ENCODE peak calls at places on chromosome 21, in four cellular contexts. B is activated T-helper 1 cell treated with anti-CD3 and anti-CD28 coated beads, Interleukin-2, amount 50 U/mL, for 16 hours; M is GM03348; L is stimulated activated CD8-positive, alpha-beta memory T cell treated with anti-CD3 and anti-CD28 coated beads, Interleukin-12 subunit alpha, Interleukin-12 subunit beta, amount 100 ng/mL, for 1 hour. E is an unnamed sample.

GRCh38 chr21:44005071-44005470 is 7.0 kb upstream of the TRAPPC10 start:
- DNase-seq in B (no peak), M (no peak), L (no peak), E (no peak)

GRCh38 chr21:44700101-44701022 is 3.4 kb downstream of the KRTAP10-12 start:
- DNase-seq in B (no peak), M (no peak), L (no peak), E (no peak)

GRCh38 chr21:45363921-45364463 is 41.0 kb upstream of the COL18A1 start:
- DNase-seq in B (no peak), M (peak), L (no peak), E (no peak)

GRCh38 chr21:38303300-38303699 is 46.5 kb downstream of the KCNJ15 start:
- DNase-seq in B (no peak), M (peak), L (no peak), E (no peak)

GRCh38 chr21:32940079-32941014 is 85.4 kb upstream of the OLIG2 start:
- DNase-seq in B (peak), M (peak), L (peak), E (peak)

GRCh38 chr21:18887922-18888602 is 484.5 kb upstream of the TMPRSS15 start:
- DNase-seq in B (no peak), M (no peak), L (no peak), E (no peak)

GRCh38 chr21:43325968-43326367 is 101.0 kb downstream of the SIK1 start:
- DNase-seq in B (no peak), M (no peak), L (no peak), E (no peak)

GRCh38 chr21:40625991-40626390 is 221.0 kb downstream of the DSCAM start:
- DNase-seq in B (no peak), M (no peak), L (no peak), E (no peak)

GRCh38 chr21:44723177-44724131 is 12.1 kb upstream of the TSPEAR start:
- DNase-seq in B (no peak), M (no peak), L (no peak), E (no peak)

GRCh38 chr21:44612029-44612486 is at the start of gene KRTAP10-8:
- DNase-seq in B (no peak), M (no peak), L (no peak), E (no peak)

GRCh38 chr21:14075346-14076142 is 135.2 kb downstream of the LIPI start:
- DNase-seq in B (no peak), M (no peak), L (no peak), E (no peak)

GRCh38 chr21:38985423-38986378 is 180.0 kb downstream of the ETS2 start:
- DNase-seq in B (no peak), M (peak), L (no peak), E (no peak)

GRCh38 chr21:45918835-45919467 is 62.6 kb upstream of the COL6A1 start:
- DNase-seq in B (no peak), M (no peak), L (no peak), E (no peak)

GRCh38 chr21:30030416-30030815 is 90.6 kb upstream of the GRIK1 start:
- DNase-seq in B (no peak), M (no peak), L (no peak), E (no peak)

GRCh38 chr21:42360317-42360716 is 6.0 kb downstream of the TFF1 start:
- DNase-seq in B (no peak), M (no peak), L (no peak), E (no peak)

GRCh38 chr21:35641271-35642016 is 418.9 kb downstream of the SETD4 start:
- DNase-seq in B (no peak), M (peak), L (no peak), E (no peak)

GRCh38 chr21:36297938-36298572 is 21.9 kb upstream of the MORC3 start:
- DNase-seq in B (peak), M (peak), L (peak), E (peak)

GRCh38 chr21:39349211-39350093 is 564 bp upstream of the HMGN1 start:
- DNase-seq in B (peak), M (peak), L (peak), E (peak)